ENCODE peak calls at places on chromosome 20, in four cellular contexts. V is Caki2; N is activated CD4-positive, alpha-beta T cell treated with anti-CD3 and anti-CD28 coated beads, Interleukin-2, amount 50 U/mL, for 24 hours; L is cardiac muscle cell. F is an unnamed sample.

GRCh38 chr20:58810116-58810878 is 40.4 kb downstream of the GNAS-AS1 start:
- DNase-seq in L (peak), V (no peak), N (no peak), F (no peak)

GRCh38 chr20:34058831-34059230 is 53.2 kb downstream of the EIF2S2 start:
- DNase-seq in L (peak), V (peak), N (no peak), F (no peak)

GRCh38 chr20:58692579-58693225 is at the start of gene NPEPL1:
- DNase-seq in L (peak), N (peak), V (peak), F (peak)

GRCh38 chr20:51541189-51542032 is 1.1 kb downstream of the NFATC2 start:
- DNase-seq in V (peak), L (peak), N (peak), F (no peak)

GRCh38 chr20:61263084-61263695 is 11.1 kb downstream of the CDH4 start:
- DNase-seq in L (peak), N (peak), V (peak), F (no peak)

GRCh38 chr20:25020345-25020744 is 27.8 kb upstream of the APMAP start:
- DNase-seq in N (no peak), L (no peak), V (no peak), F (no peak)

GRCh38 chr20:37989601-37990001 is 43.7 kb downstream of the TTI1 start:
- DNase-seq in N (no peak), V (no peak), L (no peak), F (no peak)

GRCh38 chr20:63748356-63749270 is 9.0 kb downstream of the SLC2A4RG start:
- DNase-seq in N (no peak), L (no peak), V (no peak), F (no peak)

GRCh38 chr20:11041396-11041795 is 367.6 kb upstream of the JAG1 start:
- DNase-seq in N (no peak), L (no peak), V (no peak), F (no peak)

GRCh38 chr20:4297141-4297826 is 281.9 kb upstream of the RNF24 start:
- DNase-seq in V (no peak), L (peak), N (no peak), F (no peak)

GRCh38 chr20:57259179-57260021 is 7.0 kb downstream of the BMP7 start:
- DNase-seq in N (no peak), L (no peak), V (no peak), F (no peak)

GRCh38 chr20:63746766-63747315 is 7.3 kb downstream of the SLC2A4RG start:
- DNase-seq in V (no peak), N (no peak), L (no peak), F (no peak)

GRCh38 chr20:50913976-50914375 is 17.3 kb downstream of the ADNP start:
- DNase-seq in N (no peak), L (peak), V (peak), F (no peak)

GRCh38 chr20:48331518-48332286 is 496.1 kb downstream of the PREX1 start:
- DNase-seq in N (no peak), L (no peak), V (no peak), F (no peak)

GRCh38 chr20:6081236-6081635 is 27.4 kb upstream of the LRRN4 start:
- DNase-seq in V (no peak), N (no peak), L (peak), F (no peak)

GRCh38 chr20:59163641-59164530 is at the start of gene ZNF831:
- DNase-seq in V (no peak), L (no peak), N (no peak), F (no peak)

GRCh38 chr20:29079769-29080690 is 2177.4 kb upstream of the DEFB115 start:
- DNase-seq in L (peak), V (no peak), N (peak), F (no peak)

GRCh38 chr20:63293456-63293855 is 470 bp downstream of the COL20A1 start:
- DNase-seq in V (no peak), L (no peak), N (no peak), F (no peak)

GRCh38 chr20:63619086-63619485 is 7.8 kb downstream of the GMEB2 start:
- DNase-seq in L (no peak), V (no peak), N (no peak), F (no peak)

GRCh38 chr20:50744143-50744792 is 12.9 kb downstream of the PARD6B start:
- DNase-seq in N (no peak), V (peak), L (peak), F (no peak)

GRCh38 chr20:2246081-2246491 is 49.7 kb upstream of the TGM3 start:
- DNase-seq in N (no peak), L (no peak), V (no peak), F (no peak)

GRCh38 chr20:64247970-64248841 is 7.3 kb upstream of the PCMTD2 start:
- DNase-seq in L (no peak), V (no peak), N (no peak), F (no peak)

GRCh38 chr20:37914367-37914671 is 11.4 kb downstream of the VSTM2L start:
- DNase-seq in V (no peak), L (no peak), N (no peak), F (no peak)

GRCh38 chr20:4966826-4967751 is 34.2 kb downstream of the SLC23A2 start:
- DNase-seq in L (no peak), N (no peak), V (no peak), F (no peak)

GRCh38 chr20:10453241-10453640 is 18.1 kb downstream of the SLX4IP start:
- DNase-seq in V (no peak), L (no peak), N (no peak), F (no peak)

GRCh38 chr20:53141651-53142050 is 169.5 kb downstream of the TSHZ2 start:
- DNase-seq in L (peak), N (no peak), V (no peak), F (no peak)

GRCh38 chr20:24991897-24992419 is 593 bp downstream of the APMAP start:
- DNase-seq in N (no peak), L (peak), V (no peak), F (peak)

GRCh38 chr20:57688864-57689263 is 21.0 kb downstream of the PMEPA1 start:
- DNase-seq in V (no peak), L (no peak), N (no peak), F (no peak)